ENCODE peak calls at places on chromosomes 2 and 18, in six cellular contexts. F is fibroblast of mammary gland, K is SK-N-SH, W is brain microvascular endothelial cell, I is AG10803, A is thoracic aorta. S is an unnamed sample.

GRCh38 chr2:120344214-120344990 is 1.5 kb upstream of the INHBB start:
- DNase-seq in A (no peak), F (no peak), I (peak), W (no peak), K (peak), S (no peak)

GRCh38 chr2:191845248-191845715 is 1.6 kb downstream of the CAVIN2 start:
- DNase-seq in F (peak), W (no peak), K (no peak), A (no peak), I (no peak), S (no peak)

GRCh38 chr2:178315083-178315482 is 120.8 kb downstream of the OSBPL6 start:
- DNase-seq in I (no peak), A (no peak), K (no peak), W (no peak), F (no peak), S (no peak)

GRCh38 chr2:65834062-65834461 is 401.7 kb upstream of the SPRED2 start:
- DNase-seq in F (no peak), I (no peak), W (no peak), A (no peak), K (no peak), S (no peak)

GRCh38 chr2:74333175-74333574 is 10.0 kb downstream of the SLC4A5 start:
- DNase-seq in I (peak), W (peak), K (peak), A (no peak), F (peak), S (peak)

GRCh38 chr2:74700643-74701377 is 46.8 kb downstream of the SEMA4F start:
- DNase-seq in I (no peak), A (no peak), K (no peak), F (no peak), W (no peak), S (no peak)

GRCh38 chr2:45128580-45128997 is 119.3 kb upstream of the SIX2 start:
- DNase-seq in I (peak), K (peak), A (no peak), F (peak), W (peak), S (peak)

GRCh38 chr18:54607213-54607934 is 16.3 kb downstream of the DYNAP start:
- DNase-seq in F (no peak), W (no peak), K (no peak), I (peak), A (no peak), S (peak)

GRCh38 chr2:121856358-121856757 is 100.9 kb downstream of the TSN start:
- DNase-seq in I (no peak), F (no peak), A (no peak), K (no peak), W (no peak), S (no peak)

GRCh38 chr2:101693991-101694588 is 3.4 kb upstream of the MAP4K4 start:
- DNase-seq in I (no peak), W (no peak), K (no peak), A (no peak), F (no peak), S (no peak)

GRCh38 chr2:234792566-234792965 is 159.3 kb upstream of the SH3BP4 start:
- DNase-seq in W (peak), A (no peak), K (no peak), F (no peak), I (peak), S (peak)

GRCh38 chr2:120897399-120897798 is 161.7 kb downstream of the GLI2 start:
- DNase-seq in F (no peak), I (no peak), A (no peak), K (no peak), W (no peak), S (no peak)

GRCh38 chr18:8898990-8899389 is 193.6 kb downstream of the MTCL1 start:
- DNase-seq in F (no peak), K (no peak), A (no peak), I (peak), W (no peak), S (no peak)

GRCh38 chr2:240987588-240987987 is 10.8 kb upstream of the SNED1 start:
- DNase-seq in K (no peak), I (no peak), F (no peak), W (no peak), A (no peak), S (no peak)

GRCh38 chr2:58959996-58960395 is 718.9 kb upstream of the FANCL start:
- DNase-seq in W (no peak), A (no peak), F (no peak), I (no peak), K (peak), S (no peak)

GRCh38 chr2:212364586-212364985 is 174.0 kb downstream of the ERBB4 start:
- DNase-seq in W (no peak), A (no peak), K (no peak), I (no peak), F (no peak), S (peak)

GRCh38 chr2:234496442-234496834 is 443 bp downstream of the ARL4C start:
- DNase-seq in K (peak), I (peak), A (no peak), F (peak), W (peak), S (peak)

GRCh38 chr2:181411105-181411849 is 45.9 kb upstream of the ITGA4 start:
- DNase-seq in A (no peak), I (peak), W (no peak), F (no peak), K (no peak), S (no peak)

GRCh38 chr2:230230801-230231200 is 5.3 kb downstream of the SP140 start:
- DNase-seq in W (no peak), F (no peak), A (no peak), I (no peak), K (no peak), S (peak)

GRCh38 chr2:41853427-41854191 is 194.2 kb upstream of the PKDCC start:
- DNase-seq in K (peak), A (no peak), F (peak), I (peak), W (peak), S (peak)

GRCh38 chr2:42828487-42829416 is 36.4 kb upstream of the HAAO start:
- DNase-seq in W (peak), K (peak), I (peak), F (peak), A (no peak), S (peak)

GRCh38 chr2:75462714-75463113 is 98.0 kb downstream of the EVA1A start:
- DNase-seq in W (no peak), I (no peak), F (no peak), A (no peak), K (no peak), S (no peak)

GRCh38 chr2:12796617-12797016 is 79.9 kb downstream of the TRIB2 start:
- DNase-seq in I (peak), F (no peak), W (no peak), K (no peak), A (no peak), S (no peak)

GRCh38 chr2:158779621-158780020 is 15.5 kb upstream of the DAPL1 start:
- DNase-seq in F (no peak), W (no peak), I (peak), K (no peak), A (no peak), S (no peak)

GRCh38 chr2:240389302-240389805 is 46.1 kb upstream of the GPC1 start:
- DNase-seq in K (no peak), W (no peak), I (no peak), F (no peak), A (no peak), S (no peak)

GRCh38 chr2:68745006-68745405 is 10.4 kb downstream of the ARHGAP25 start:
- DNase-seq in F (no peak), W (no peak), K (no peak), A (no peak), I (no peak), S (no peak)

GRCh38 chr2:239758325-239758877 is 266.7 kb downstream of the NDUFA10 start:
- DNase-seq in W (peak), I (no peak), K (no peak), F (no peak), A (no peak), S (peak)

GRCh38 chr2:46336560-46336959 is 39.4 kb downstream of the EPAS1 start:
- DNase-seq in I (peak), K (no peak), A (no peak), F (peak), W (peak), S (peak)

GRCh38 chr2:46334389-46335345 is 37.5 kb downstream of the EPAS1 start:
- DNase-seq in A (no peak), W (peak), I (peak), F (peak), K (no peak), S (peak)

GRCh38 chr2:46333912-46334311 is 36.7 kb downstream of the EPAS1 start:
- DNase-seq in A (no peak), I (peak), W (no peak), F (peak), K (no peak), S (no peak)

GRCh38 chr2:46335966-46336436 is 38.8 kb downstream of the EPAS1 start:
- DNase-seq in I (peak), F (no peak), W (no peak), K (no peak), A (no peak), S (no peak)

GRCh38 chr2:46335404-46335965 is 38.3 kb downstream of the EPAS1 start:
- DNase-seq in A (no peak), W (peak), K (no peak), I (peak), F (peak), S (peak)
- H3K4me3 ChIP-seq in A (peak), W (peak), K (peak), I (peak), F (no peak), S (no peak)

GRCh38 chr18:48405971-48406370 is 3.2 kb downstream of the ZBTB7C start:
- DNase-seq in A (no peak), K (no peak), I (no peak), F (no peak), W (no peak), S (no peak)

GRCh38 chr18:48405108-48405507 is 4.1 kb downstream of the ZBTB7C start:
- DNase-seq in A (no peak), K (peak), W (no peak), I (peak), F (peak), S (peak)

GRCh38 chr18:48402953-48403352 is 6.2 kb downstream of the ZBTB7C start:
- DNase-seq in K (no peak), I (peak), W (no peak), F (no peak), A (no peak), S (peak)

GRCh38 chr18:48407358-48407757 is 1.8 kb downstream of the ZBTB7C start:
- DNase-seq in K (no peak), F (no peak), I (no peak), A (no peak), W (no peak), S (no peak)

DNA sequence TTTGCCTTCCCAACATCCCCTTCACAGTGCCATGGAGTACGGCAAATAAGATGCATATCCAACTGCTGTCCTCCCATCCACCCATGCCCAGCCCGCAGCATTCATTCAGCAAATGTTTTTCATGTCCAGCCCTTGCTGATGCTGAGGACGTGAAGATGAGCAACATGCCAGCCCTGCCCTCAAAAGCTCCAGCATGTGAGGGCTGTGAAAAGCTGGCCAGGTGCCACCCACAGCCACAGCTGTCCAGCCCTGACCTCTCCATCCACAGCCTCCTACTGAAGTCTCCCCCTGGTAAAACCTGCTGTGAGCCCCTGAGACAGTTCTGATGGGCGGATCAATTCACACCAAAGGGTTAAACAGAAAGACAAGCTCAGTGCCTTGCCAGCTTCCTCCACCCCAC is 4.5 kb downstream of the ZBTB7C start:
- DNase-seq in F (no peak), W (no peak), I (no peak), K (peak), A (no peak), S (no peak)
- TF ChIP-seq CTCF in F (no peak), W (no peak), I (no peak), K (no peak), A (no peak), S (no peak)

DNA sequence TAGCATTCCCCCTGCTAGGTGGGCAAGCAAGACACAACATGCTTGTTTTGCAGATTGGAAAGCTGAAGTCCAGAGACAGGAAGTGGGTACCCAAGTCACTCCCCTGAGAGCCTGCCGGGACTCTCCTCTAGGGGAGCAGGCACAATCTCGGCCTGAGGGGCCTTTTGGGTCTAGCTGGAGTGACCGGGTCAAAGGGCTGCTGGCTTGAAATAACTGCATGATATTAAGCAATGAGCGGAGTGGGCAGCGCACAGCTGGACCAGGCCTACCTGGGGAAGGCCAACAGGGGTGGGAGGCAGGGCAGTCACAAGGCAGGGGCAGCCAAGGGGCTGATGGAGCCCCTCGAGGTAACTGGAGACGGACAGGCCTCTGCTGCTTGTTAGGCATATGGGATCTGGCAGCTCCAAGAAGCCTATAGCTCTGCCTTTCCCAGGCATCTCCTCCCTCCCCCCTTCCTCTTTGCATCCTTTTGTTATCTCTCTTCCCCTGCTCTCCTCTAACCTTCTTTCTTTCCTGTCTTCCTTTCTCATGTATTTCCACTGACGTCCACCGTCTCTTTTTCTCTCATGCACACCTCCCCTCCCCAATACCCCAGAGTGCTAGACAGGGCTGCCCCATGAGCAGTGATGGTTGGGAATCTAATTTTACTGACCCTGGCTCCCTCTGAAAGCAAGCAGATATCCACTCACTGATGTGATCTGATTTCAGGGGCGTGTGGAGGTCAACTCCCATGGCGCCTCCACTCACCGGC is 237.5 kb downstream of the LOXHD1 start:
- DNase-seq in A (no peak), F (no peak), I (no peak), W (no peak), K (peak), S (no peak)
- H3K4me3 ChIP-seq in A (no peak), F (no peak), I (no peak), W (no peak), K (no peak), S (no peak)

GRCh38 chr2:225122582-225123486 is 80.6 kb upstream of the DOCK10 start:
- DNase-seq in F (peak), K (peak), A (no peak), I (no peak), W (peak), S (peak)
- TF ChIP-seq CTCF in F (peak), K (peak), A (peak), I (peak), W (peak), S (peak)

DNA sequence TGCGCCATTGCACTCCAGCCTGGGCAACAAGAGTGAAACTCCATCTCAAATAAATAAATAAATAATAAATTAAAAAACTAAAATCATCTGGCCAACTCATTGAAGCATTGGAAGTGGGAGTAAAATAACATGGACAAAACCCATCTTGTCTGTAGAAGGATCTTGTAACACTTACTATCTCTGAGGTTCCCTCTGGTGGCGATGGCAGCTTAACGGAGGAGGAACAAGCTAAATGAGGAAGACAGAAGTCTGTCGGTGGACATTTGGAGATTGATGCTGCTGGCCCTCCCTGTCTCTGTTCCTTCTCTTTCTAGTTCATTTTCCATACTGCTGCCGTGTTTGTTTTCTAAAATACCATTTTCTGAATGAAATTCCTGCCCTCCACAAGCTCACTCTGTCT is 43.4 kb downstream of the ZCCHC2 start:
- DNase-seq in F (peak), I (peak), W (no peak), A (no peak), K (no peak), S (peak)
- H3K4me3 ChIP-seq in F (no peak), I (no peak), W (no peak), A (no peak), K (no peak), S (no peak)

S was measured in astrocyte of the spinal cord.